ENCODE peak calls at places on chromosomes 7 and 10, in five cellular contexts. S, J, E, X and F are unnamed samples.
A peak's percentile ranks its signal among the peaks of the same experiment; 100 is the strongest.

GRCh38 chr10:77159538-77160110 is 478.0 kb downstream of the KCNMA1 start:
- DNase-seq in E (no peak), S (no peak), X (no peak), J (no peak), F (no peak)

GRCh38 chr7:73560035-73560835 is 2.7 kb upstream of the BCL7B start:
- DNase-seq in S (no peak), X (peak; percentile 70), J (no peak), E (no peak), F (peak; percentile 69)

GRCh38 chr7:38303866-38304265 is 30.4 kb upstream of the TARP start:
- DNase-seq in X (no peak), S (no peak), E (no peak), J (no peak), F (no peak)

GRCh38 chr10:47076949-47077348 is 165.7 kb downstream of the PTPN20 start:
- DNase-seq in E (no peak), J (no peak), S (no peak), X (no peak), F (no peak)

GRCh38 chr7:152006336-152006735 is 19.1 kb upstream of the GALNT11 start:
- DNase-seq in X (no peak), S (no peak), E (no peak), J (no peak), F (no peak)

GRCh38 chr7:66521675-66522074 is 107.0 kb upstream of the KCTD7 start:
- DNase-seq in S (no peak), E (no peak), J (no peak), X (no peak), F (no peak)

GRCh38 chr10:119658274-119658673 is 7.1 kb downstream of the BAG3 start:
- DNase-seq in X (peak; percentile 86), E (no peak), S (peak; percentile 68), J (peak; percentile 72), F (peak; percentile 71)

GRCh38 chr7:104096683-104097082 is 107.2 kb upstream of the RELN start:
- DNase-seq in X (no peak), J (peak; percentile 21), E (no peak), S (no peak), F (no peak)

GRCh38 chr7:133484135-133484534 is 231.3 kb downstream of the EXOC4 start:
- DNase-seq in X (no peak), S (no peak), E (peak; percentile 60), J (no peak), F (no peak)